ENCODE peak calls at places on chromosomes 6 and 20, in nine cellular contexts. Q is posterior cingulate gyrus; R is dermis blood vessel endothelial cell; V is psoas muscle; H is stimulated activated naive B cell treated with anti-CD40 and anti-IgM and Interleukin-4, amounts not matched to agents 10 μg/mL and 1 μg/mL and 100 μg/mL, for 72 hours; Y is HS-5; F is ELR; D is lung; C is NB4. T is an unnamed sample.

GRCh38 chr20:16803965-16804792 is 56.0 kb downstream of the OTOR start:
- DNase-seq in Q (peak), R (peak), V (peak), H (peak), Y (no peak), F (peak), D (peak), C (peak), T (no peak)

GRCh38 chr20:33209789-33210188 is 7.4 kb upstream of the BPIFA3 start:
- DNase-seq in Q (peak), R (peak), V (peak), H (no peak), Y (peak), F (peak), D (peak), C (peak), T (no peak)

GRCh38 chr20:9889270-9889981 is 50.5 kb upstream of the PAK5 start:
- DNase-seq in Q (no peak), R (peak), V (no peak), H (no peak), Y (peak), F (peak), D (no peak), C (peak), T (no peak)

GRCh38 chr6:12094689-12095088 is 82.6 kb downstream of the HIVEP1 start:
- DNase-seq in Q (no peak), R (no peak), V (no peak), H (no peak), Y (no peak), F (no peak), D (no peak), C (no peak), T (no peak)

GRCh38 chr6:36730424-36731380 is 33.1 kb downstream of the RAB44 start:
- DNase-seq in Q (no peak), R (no peak), V (peak), H (no peak), Y (no peak), F (peak), D (no peak), C (no peak), T (no peak)

GRCh38 chr6:127332383-127332961 is 10.9 kb downstream of the ECHDC1 start:
- DNase-seq in Q (no peak), R (no peak), V (no peak), H (no peak), Y (no peak), F (no peak), D (no peak), C (no peak), T (no peak)

GRCh38 chr20:32206383-32207210 is 946 bp downstream of the PLAGL2 start:
- DNase-seq in Q (no peak), R (peak), V (no peak), H (no peak), Y (no peak), F (peak), D (no peak), C (no peak), T (no peak)

GRCh38 chr6:135054238-135054574 is 416 bp downstream of the HBS1L start:
- DNase-seq in Q (no peak), R (peak), V (no peak), H (no peak), Y (peak), F (peak), D (no peak), C (peak), T (no peak)

GRCh38 chr6:43969158-43969981 is 157.9 kb downstream of the MRPL14 start:
- DNase-seq in Q (no peak), R (no peak), V (no peak), H (no peak), Y (no peak), F (no peak), D (no peak), C (no peak), T (no peak)

T was measured in central memory CD8-positive, alpha-beta T cell.